ENCODE peak calls at places on chromosomes 6 and 20, in five cellular contexts. H is HCT116, A is fibroblast of lung, W is PC-3, Q is endothelial cell of umbilical vein. G is an unnamed sample.
A peak's percentile ranks its signal among the peaks of the same experiment; 100 is the strongest.

GRCh38 chr6:118725944-118726343 is 74.6 kb upstream of the CEP85L start:
- DNase-seq in H (no peak), A (no peak), W (no peak), Q (no peak), G (no peak)

GRCh38 chr6:162063666-162064065 is 663.9 kb downstream of the PRKN start:
- DNase-seq in H (no peak), A (peak; percentile 15), W (no peak), Q (no peak), G (no peak)

GRCh38 chr6:3289664-3290055 is 30.9 kb downstream of the PSMG4 start:
- DNase-seq in H (no peak), A (no peak), W (no peak), Q (no peak), G (no peak)

GRCh38 chr6:161417712-161418457 is 144.0 kb upstream of the AGPAT4 start:
- DNase-seq in H (no peak), A (peak; percentile 98), W (peak; percentile 4), Q (no peak), G (no peak)

GRCh38 chr6:79453558-79454042 is 83.6 kb downstream of the LCA5 start:
- DNase-seq in H (no peak), A (peak; percentile 12), W (no peak), Q (no peak), G (no peak)

GRCh38 chr6:30613251-30614043 is 3.6 kb downstream of the PPP1R10 start:
- DNase-seq in H (no peak), A (peak; percentile 51), W (peak; percentile 48), Q (peak; percentile 24), G (no peak)

GRCh38 chr6:6882593-6882992 is 225.2 kb upstream of the RREB1 start:
- DNase-seq in H (no peak), A (no peak), W (no peak), Q (no peak), G (no peak)

GRCh38 chr6:49906511-49906910 is 40.2 kb upstream of the CRISP1 start:
- DNase-seq in H (no peak), A (no peak), W (no peak), Q (no peak), G (no peak)

GRCh38 chr6:157143885-157144795 is 179.2 kb downstream of the TMEM242 start:
- DNase-seq in H (no peak), A (peak; percentile 59), W (no peak), Q (peak; percentile 53), G (no peak)

GRCh38 chr20:12570371-12570770 is 438.4 kb upstream of the SPTLC3 start:
- DNase-seq in H (no peak), A (no peak), W (peak; percentile 67), Q (no peak), G (peak; percentile 31)

DNA sequence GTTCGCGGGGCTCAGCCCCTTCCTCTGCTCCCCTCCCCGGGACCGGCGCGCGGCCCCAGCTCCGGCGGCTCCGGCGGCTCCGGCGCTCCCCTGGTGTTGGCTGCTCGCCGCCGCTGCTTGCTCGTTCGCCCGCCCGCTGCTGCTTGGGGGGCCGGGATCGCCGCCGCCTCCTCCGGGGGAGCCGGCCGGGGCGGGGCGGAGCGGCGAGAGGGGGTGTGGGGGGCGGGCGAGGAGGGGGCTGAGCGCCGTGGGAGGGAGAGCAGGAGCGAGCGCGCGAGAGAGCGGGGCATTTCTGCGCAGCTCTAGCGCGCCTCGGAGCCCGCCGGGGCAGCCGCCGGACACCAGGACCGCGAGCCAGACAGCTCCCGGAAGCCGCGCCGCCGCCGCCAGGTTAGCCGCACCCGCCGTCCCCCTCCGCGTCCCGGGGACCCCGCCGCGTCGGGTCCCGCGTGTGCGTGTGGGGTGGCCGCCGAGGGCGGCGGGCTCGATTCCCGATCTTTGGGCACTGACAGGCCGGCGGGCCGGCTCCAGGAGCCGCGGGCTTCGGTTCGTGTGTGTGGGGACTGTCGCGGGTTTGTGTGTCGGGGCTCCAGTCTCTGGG is 62.0 kb upstream of the EPB41L1 start:
- DNase-seq in H (no peak), A (peak; percentile 25), W (peak; percentile 25), Q (peak; percentile 14), G (no peak)
- H3K4me1 ChIP-seq in H (peaks cover 79% of the 10 kb centered on the region), A (peaks cover 4% of the 10 kb centered on the region), W (peaks cover 22% of the 10 kb centered on the region), Q (peaks cover 18% of the 10 kb centered on the region), G (peaks cover 57% of the 10 kb centered on the region)

GRCh38 chr20:17640875-17641378 is 41.1 kb downstream of the RRBP1 start:
- DNase-seq in H (no peak), A (no peak), W (no peak), Q (no peak), G (no peak)
- TF ChIP-seq CTCF in H (no peak), A (no peak), W (no peak), Q (no peak), G (no peak)

GRCh38 chr6:100456178-100456880 is 8.4 kb downstream of the SIM1 start:
- DNase-seq in H (no peak), A (no peak), W (no peak), Q (peak; percentile 47), G (no peak)
- TF ChIP-seq EZH2 in H (no peak), A (peak; percentile 38), W (no peak), Q (peak; percentile 88), G (no peak)

DNA sequence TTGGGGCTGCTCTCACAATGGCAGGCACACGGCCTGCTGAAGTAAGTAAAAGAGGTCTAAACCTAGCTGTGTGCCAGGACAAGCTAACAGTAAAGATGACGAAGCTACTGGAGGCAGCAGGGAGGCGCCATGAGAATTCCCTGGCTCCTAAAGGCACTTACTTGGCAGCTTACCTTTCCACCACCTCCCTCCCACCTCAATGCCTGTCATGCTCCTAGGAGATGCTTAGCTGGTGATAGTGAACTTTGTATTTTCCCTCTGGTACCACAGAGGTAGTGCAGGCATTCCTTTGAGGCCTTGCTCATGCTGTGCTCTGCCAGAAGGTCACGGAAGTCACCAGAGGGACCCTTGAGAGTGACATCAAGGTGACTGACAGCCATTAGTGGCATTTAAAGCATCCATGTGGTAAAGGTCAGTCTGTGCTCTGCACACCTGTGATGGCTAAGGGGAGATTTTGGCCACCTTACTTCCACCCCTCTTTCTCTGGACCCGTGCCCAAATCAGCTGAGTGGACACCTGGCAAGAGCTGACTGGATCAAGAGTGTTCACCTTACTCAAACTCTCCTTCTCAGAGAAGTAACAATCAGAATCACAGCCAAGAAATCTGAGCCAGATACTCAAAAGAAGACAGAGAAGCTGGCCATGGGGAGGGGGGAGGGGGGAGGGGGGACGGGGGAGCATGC is 3.0 kb downstream of the FKBP1A start:
- DNase-seq in H (no peak), A (peak; percentile 19), W (no peak), Q (peak; percentile 36), G (no peak)
- H3K4me1 ChIP-seq in H (peaks cover 32% of the 10 kb centered on the region), A (peaks cover 19% of the 10 kb centered on the region), W (peaks cover 66% of the 10 kb centered on the region), Q (peaks cover 73% of the 10 kb centered on the region), G (peaks cover 14% of the 10 kb centered on the region)

G was measured in MM.1S.